ENCODE peak calls at places on chromosomes 11 and 22, in four cellular contexts. One of them, this sample, is unnamed.

GRCh38 chr22:42637555-42637954 is 2.8 kb downstream of the ATP5MGL start:
- DNase-seq in CD4-positive, alpha-beta T cell: no peak
- DNase-seq in islet precursor cell: no peak
- DNase-seq in activated naive CD8-positive, alpha-beta T cell treated with anti-CD3 and anti-CD28 coated beads, Interleukin-2, amount 50 U/mL, for 24 hours: no peak
- DNase-seq in this sample: no peak

GRCh38 chr11:96189351-96189750 is 153.6 kb downstream of the MAML2 start:
- DNase-seq in CD4-positive, alpha-beta T cell: no peak
- DNase-seq in islet precursor cell: no peak
- DNase-seq in activated naive CD8-positive, alpha-beta T cell treated with anti-CD3 and anti-CD28 coated beads, Interleukin-2, amount 50 U/mL, for 24 hours: no peak
- DNase-seq in this sample: no peak

GRCh38 chr11:69443138-69443967 is 38.1 kb upstream of the LINC01488 start:
- DNase-seq in CD4-positive, alpha-beta T cell: peak
- DNase-seq in islet precursor cell: peak
- DNase-seq in activated naive CD8-positive, alpha-beta T cell treated with anti-CD3 and anti-CD28 coated beads, Interleukin-2, amount 50 U/mL, for 24 hours: peak
- DNase-seq in this sample: no peak

GRCh38 chr11:114087028-114087427 is 27.5 kb downstream of the ZBTB16 start:
- DNase-seq in CD4-positive, alpha-beta T cell: no peak
- DNase-seq in islet precursor cell: no peak
- DNase-seq in activated naive CD8-positive, alpha-beta T cell treated with anti-CD3 and anti-CD28 coated beads, Interleukin-2, amount 50 U/mL, for 24 hours: no peak
- DNase-seq in this sample: no peak

GRCh38 chr22:21841422-21841821 is 26.0 kb downstream of the MAPK1 start:
- DNase-seq in CD4-positive, alpha-beta T cell: no peak
- DNase-seq in islet precursor cell: no peak
- DNase-seq in activated naive CD8-positive, alpha-beta T cell treated with anti-CD3 and anti-CD28 coated beads, Interleukin-2, amount 50 U/mL, for 24 hours: no peak
- DNase-seq in this sample: no peak

GRCh38 chr11:7651700-7652099 is 21.6 kb downstream of the CYB5R2 start:
- DNase-seq in CD4-positive, alpha-beta T cell: no peak
- DNase-seq in islet precursor cell: no peak
- DNase-seq in activated naive CD8-positive, alpha-beta T cell treated with anti-CD3 and anti-CD28 coated beads, Interleukin-2, amount 50 U/mL, for 24 hours: no peak
- DNase-seq in this sample: no peak

GRCh38 chr11:9990221-9990973 is 303.6 kb downstream of the SBF2 start:
- DNase-seq in CD4-positive, alpha-beta T cell: no peak
- DNase-seq in islet precursor cell: no peak
- DNase-seq in activated naive CD8-positive, alpha-beta T cell treated with anti-CD3 and anti-CD28 coated beads, Interleukin-2, amount 50 U/mL, for 24 hours: no peak
- DNase-seq in this sample: no peak

GRCh38 chr22:20798218-20798617 is 24.3 kb downstream of the SERPIND1 start:
- DNase-seq in CD4-positive, alpha-beta T cell: no peak
- DNase-seq in islet precursor cell: no peak
- DNase-seq in activated naive CD8-positive, alpha-beta T cell treated with anti-CD3 and anti-CD28 coated beads, Interleukin-2, amount 50 U/mL, for 24 hours: no peak
- DNase-seq in this sample: no peak

GRCh38 chr11:72195921-72196320 is 4.0 kb downstream of the FOLR1 start:
- DNase-seq in CD4-positive, alpha-beta T cell: no peak
- DNase-seq in islet precursor cell: peak
- DNase-seq in activated naive CD8-positive, alpha-beta T cell treated with anti-CD3 and anti-CD28 coated beads, Interleukin-2, amount 50 U/mL, for 24 hours: no peak
- DNase-seq in this sample: no peak

GRCh38 chr11:96187779-96188624 is 155.0 kb downstream of the MAML2 start:
- DNase-seq in CD4-positive, alpha-beta T cell: no peak
- DNase-seq in islet precursor cell: peak
- DNase-seq in activated naive CD8-positive, alpha-beta T cell treated with anti-CD3 and anti-CD28 coated beads, Interleukin-2, amount 50 U/mL, for 24 hours: peak
- DNase-seq in this sample: no peak

This sample was measured in SIG-M5.